ENCODE peak calls at places on chromosomes 16 and 17, in five cellular contexts. C is MM.1S, B is hepatocyte, T is neural progenitor cell, R is GM23248. A is an unnamed sample.

GRCh38 chr17:57557793-57558681 is 187.1 kb downstream of the CCDC182 start:
- DNase-seq in T (no peak), C (no peak), R (peak; percentile 55), B (peak; percentile 66), A (no peak)

GRCh38 chr17:35695613-35696012 is 35.8 kb upstream of the RASL10B start:
- DNase-seq in T (no peak), C (no peak), R (no peak), B (no peak), A (no peak)

GRCh38 chr16:24670623-24671454 is 58.6 kb upstream of the TNRC6A start:
- DNase-seq in C (no peak), B (peak; percentile 63), T (peak; percentile 67), R (peak; percentile 93), A (no peak)

GRCh38 chr16:76386784-76387183 is 109.6 kb downstream of the CNTNAP4 start:
- DNase-seq in R (no peak), T (no peak), C (no peak), B (no peak), A (no peak)

GRCh38 chr17:46198233-46198632 is 5.0 kb upstream of the KANSL1 start:
- DNase-seq in T (no peak), C (no peak), B (no peak), R (no peak), A (no peak)

GRCh38 chr16:68910051-68910450 is 66.7 kb downstream of the TANGO6 start:
- DNase-seq in R (no peak), T (peak; percentile 47), C (no peak), B (no peak), A (no peak)

GRCh38 chr17:64118452-64118979 is 11.4 kb downstream of the ERN1 start:
- DNase-seq in C (no peak), T (no peak), B (no peak), R (peak; percentile 45), A (no peak)

GRCh38 chr17:39979021-39979660 is 1.5 kb upstream of the PSMD3 start:
- DNase-seq in T (no peak), C (no peak), R (peak; percentile 97), B (peak; percentile 63), A (no peak)

GRCh38 chr17:83198366-83199341 is 119.2 kb downstream of the METRNL start:
- DNase-seq in T (no peak), R (no peak), C (peak; percentile 53), B (no peak), A (no peak)

GRCh38 chr17:5838661-5839300 is 231.4 kb upstream of the WSCD1 start:
- DNase-seq in B (no peak), T (peak; percentile 39), C (no peak), R (no peak), A (no peak)

GRCh38 chr16:15607700-15608396 is 35.1 kb downstream of the MARF1 start:
- DNase-seq in B (no peak), C (no peak), R (peak; percentile 31), T (no peak), A (no peak)

GRCh38 chr16:24102120-24102740 is 153.9 kb upstream of the CACNG3 start:
- DNase-seq in C (no peak), R (peak; percentile 0), T (no peak), B (no peak), A (no peak)

GRCh38 chr16:67537636-67538591 is 9.3 kb downstream of the RIPOR1 start:
- DNase-seq in R (peak; percentile 50), T (peak; percentile 71), C (peak; percentile 36), B (peak; percentile 79), A (peak; percentile 81)
- H3K27ac ChIP-seq in R (peak overlapping the region; percentile 15), T (no peak overlapping the region), C (no peak overlapping the region), B (peak overlapping the region; percentile 56), A (peak overlapping the region; percentile 73)

DNA sequence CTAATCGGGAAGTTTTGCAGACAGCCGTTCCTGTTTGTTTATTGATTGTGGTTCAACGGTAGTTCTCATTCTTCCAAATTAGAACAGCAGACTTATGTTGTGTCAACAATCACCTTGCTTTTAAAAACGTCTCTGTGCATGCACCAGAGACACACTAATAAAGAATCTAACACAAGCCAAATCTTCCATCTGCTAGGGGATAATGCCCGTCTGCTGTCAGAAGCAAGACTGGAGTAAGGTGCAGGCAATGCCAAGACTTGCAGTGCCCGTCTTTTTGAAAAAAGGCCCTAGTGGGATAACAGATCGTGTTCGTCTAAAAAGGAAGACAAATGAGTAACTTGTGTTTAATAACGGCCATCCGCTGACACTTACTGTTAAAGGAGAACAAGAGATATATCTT is 158.4 kb downstream of the KCNJ2 start:
- DNase-seq in R (no peak), T (no peak), B (no peak), C (no peak), A (no peak)
- TF ChIP-seq EZH2 in R (no peak), T (no peak), B (no peak), C (no peak), A (no peak)

DNA sequence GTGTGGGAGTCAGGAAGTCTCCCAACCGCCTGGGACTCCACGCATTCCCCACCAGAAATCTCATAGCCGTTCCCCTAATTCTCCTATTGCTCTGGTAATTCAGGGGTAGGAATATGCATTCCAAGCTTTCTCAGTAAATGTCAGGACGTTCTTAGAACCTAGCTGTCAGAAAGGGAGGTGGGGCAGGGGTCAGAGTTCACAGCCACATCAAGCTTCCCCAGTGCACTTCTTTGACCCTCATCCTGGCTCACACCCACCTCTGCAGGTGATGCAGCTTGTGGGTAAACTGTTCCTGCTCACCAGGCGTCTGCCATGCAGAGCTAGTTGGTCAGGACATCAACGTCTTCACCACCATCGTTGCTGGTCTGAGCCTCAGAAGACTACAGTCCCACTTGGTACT is 14.0 kb upstream of the IL27 start:
- DNase-seq in B (no peak), C (no peak), R (no peak), T (no peak), A (no peak)
- H4K20me1 ChIP-seq in B (no peaks in the 10 kb centered on the region), C (no peaks in the 10 kb centered on the region), R (no peaks in the 10 kb centered on the region), T (no peaks in the 10 kb centered on the region), A (no peaks in the 10 kb centered on the region)

DNA sequence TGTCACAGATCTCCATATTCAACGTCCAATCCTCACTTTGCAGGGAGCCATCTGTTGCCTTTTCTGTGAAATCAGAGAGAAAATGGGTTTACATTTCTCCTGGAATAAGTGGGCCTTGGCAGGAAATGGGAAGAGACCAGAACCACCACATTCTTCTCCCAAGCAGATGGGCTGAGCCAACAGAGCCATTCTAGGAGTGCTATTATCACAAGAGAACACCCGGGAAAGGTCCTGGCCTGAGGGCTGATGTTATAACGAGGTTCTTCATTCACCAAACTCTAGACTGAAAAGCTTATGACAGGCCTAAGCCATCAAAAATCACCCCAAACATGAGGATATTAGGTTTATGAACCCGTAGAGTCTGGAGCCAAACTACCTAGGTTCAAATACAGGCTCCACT is 64.7 kb downstream of the TOM1L2 start:
- DNase-seq in R (no peak), T (no peak), C (no peak), B (no peak), A (no peak)
- H3K27ac ChIP-seq in R (no peak overlapping the region), T (no peak overlapping the region), C (no peak overlapping the region), B (no peak overlapping the region), A (no peak overlapping the region)

GRCh38 chr17:43952724-43953666 is 745 bp downstream of the PYY start:
- DNase-seq in B (no peak), T (peak; percentile 93), C (no peak), R (peak; percentile 19), A (no peak)
- TF ChIP-seq EZH2 in B (peak; percentile 97), T (peak; percentile 68), C (no peak), R (peak; percentile 93), A (no peak)

GRCh38 chr17:78355701-78356100 is 4.2 kb downstream of the SOCS3 start:
- DNase-seq in B (no peak), R (no peak), C (no peak), T (no peak), A (no peak)
- H4K20me1 ChIP-seq in B (peaks cover 37% of the 10 kb centered on the region), R (peaks cover 9% of the 10 kb centered on the region), C (no peaks in the 10 kb centered on the region), T (peaks cover 64% of the 10 kb centered on the region), A (peaks cover 22% of the 10 kb centered on the region)

GRCh38 chr16:586047-586644 is 3.7 kb upstream of the RAB40C start:
- DNase-seq in R (peak; percentile 67), B (no peak), T (no peak), C (no peak), A (peak; percentile 17)

GRCh38 chr16:588889-589657 is 793 bp upstream of the RAB40C start:
- DNase-seq in B (peak; percentile 97), C (peak; percentile 95), T (peak; percentile 96), R (peak; percentile 96), A (peak; percentile 98)

GRCh38 chr16:585351-585750 is 4.5 kb upstream of the RAB40C start:
- DNase-seq in C (no peak), R (no peak), B (no peak), T (peak; percentile 56), A (no peak)

GRCh38 chr16:588639-588888 is 1.3 kb upstream of the RAB40C start:
- DNase-seq in B (peak; percentile 82), C (peak; percentile 53), R (peak; percentile 92), T (peak; percentile 81), A (peak; percentile 62)

GRCh38 chr16:586645-587590 is 2.9 kb upstream of the RAB40C start:
- DNase-seq in R (peak; percentile 27), C (no peak), B (no peak), T (no peak), A (peak; percentile 6)
- H3K27ac ChIP-seq in R (no peak overlapping the region), C (no peak overlapping the region), B (no peak overlapping the region), T (no peak overlapping the region), A (peak overlapping the region; percentile 15)

DNA sequence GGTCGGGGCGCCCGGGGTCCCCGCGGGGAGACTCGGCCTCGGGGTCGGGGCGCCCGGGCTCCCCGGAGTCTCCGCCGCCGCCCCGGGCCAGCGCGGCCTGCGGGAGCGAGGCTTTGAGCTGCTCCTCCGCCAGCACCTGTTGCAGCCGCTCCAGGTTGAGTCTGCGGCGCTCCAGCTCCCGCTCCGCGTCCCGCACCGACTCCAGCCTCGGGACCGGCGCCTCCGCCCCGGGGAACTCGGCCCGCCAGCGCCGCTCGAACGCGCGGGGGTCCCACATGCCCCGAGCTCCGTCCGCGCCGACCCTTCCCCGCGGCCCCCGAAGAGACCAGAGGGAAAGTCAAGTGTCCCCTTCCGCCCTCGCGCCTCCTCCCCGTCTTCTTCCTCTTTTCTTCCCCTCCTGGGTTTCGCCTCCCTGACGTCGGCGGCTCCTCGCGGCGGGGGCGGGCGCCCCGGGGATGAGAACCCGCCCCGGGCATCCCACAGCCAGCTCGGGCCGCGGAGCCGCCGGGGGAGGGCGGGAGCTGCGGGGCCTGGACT is 40.8 kb upstream of the BHLHA9 start:
- DNase-seq in C (no peak), B (peak; percentile 57), R (peak; percentile 69), T (peak; percentile 50), A (no peak)
- TF ChIP-seq EZH2 in C (no peak), B (peak; percentile 66), R (peak; percentile 94), T (peak; percentile 96), A (no peak)